ENCODE peak calls at places on chromosomes 12 and 14, in seven cellular contexts. B, N, J, A, P, T and Z are unnamed samples.

GRCh38 chr12:89024580-89024979 is 327.7 kb downstream of the DUSP6 start:
- DNase-seq in P (no peak), J (no peak), B (no peak), A (no peak), N (no peak), T (no peak), Z (no peak)

GRCh38 chr12:67697443-67697842 is 48.9 kb downstream of the DYRK2 start:
- DNase-seq in J (no peak), B (no peak), N (no peak), T (peak; percentile 68), P (no peak), A (no peak), Z (no peak)

GRCh38 chr12:108744021-108744897 is 12.9 kb upstream of the CORO1C start:
- DNase-seq in N (no peak), A (no peak), B (no peak), P (no peak), J (no peak), T (no peak), Z (no peak)

GRCh38 chr12:3820122-3820521 is 53.1 kb downstream of the PARP11 start:
- DNase-seq in T (peak; percentile 65), P (no peak), N (no peak), B (no peak), A (no peak), J (no peak), Z (no peak)

GRCh38 chr14:75144944-75145343 is 18.1 kb upstream of the NEK9 start:
- DNase-seq in N (no peak), P (no peak), B (no peak), T (no peak), J (peak; percentile 21), A (no peak), Z (no peak)

GRCh38 chr12:132729541-132730320 is 19.1 kb downstream of the PGAM5 start:
- DNase-seq in N (no peak), P (no peak), A (no peak), B (no peak), T (peak; percentile 50), J (no peak), Z (no peak)

GRCh38 chr14:101962503-101962874 is 1.9 kb upstream of the DYNC1H1 start:
- DNase-seq in B (peak; percentile 21), P (no peak), T (peak; percentile 97), J (no peak), A (peak; percentile 88), N (no peak), Z (no peak)

GRCh38 chr14:65991124-65991523 is 495.0 kb upstream of the CCDC196 start:
- DNase-seq in J (no peak), A (no peak), P (no peak), B (no peak), N (no peak), T (no peak), Z (no peak)

GRCh38 chr12:76247026-76247688 is 101.1 kb downstream of the BBS10 start:
- DNase-seq in T (no peak), B (no peak), N (no peak), A (no peak), J (no peak), P (no peak), Z (no peak)

GRCh38 chr12:103986823-103987222 is 21.2 kb downstream of the TDG start:
- DNase-seq in T (peak; percentile 30), A (peak; percentile 46), B (no peak), P (no peak), J (no peak), N (no peak), Z (no peak)